ENCODE peak calls at places on chromosomes 16 and 17, in seven cellular contexts. R is NK-92 treated with Interleukin-12 subunit alpha and Interleukin-12 subunit beta, amount 100 ng/mL, for 24 hours; Z is type B pancreatic cell; P is cardiac muscle cell; O is IMR-90; E is stimulated activated CD8-positive, alpha-beta memory T cell treated with anti-CD3 and anti-CD28 coated beads, Interleukin-4, amount 100 ng/mL, for 1 hour; M is AG10803. K is an unnamed sample.

GRCh38 chr17:51397361-51398127 is 137.2 kb downstream of the UTP18 start:
- DNase-seq in R (no peak), Z (no peak), P (no peak), O (peak), E (no peak), M (peak), K (peak)

GRCh38 chr16:11614587-11615175 is 28.0 kb upstream of the LITAF start:
- DNase-seq in R (no peak), Z (no peak), P (no peak), O (no peak), E (no peak), M (no peak), K (no peak)

GRCh38 chr17:34539881-34540280 is 39.5 kb upstream of the TMEM132E start:
- DNase-seq in R (no peak), Z (no peak), P (no peak), O (no peak), E (no peak), M (no peak), K (no peak)

GRCh38 chr17:61635913-61636432 is 45.0 kb upstream of the NACA2 start:
- DNase-seq in R (peak), Z (no peak), P (peak), O (peak), E (peak), M (peak), K (peak)

GRCh38 chr17:76597156-76598003 is 11.7 kb upstream of the ST6GALNAC2 start:
- DNase-seq in R (no peak), Z (no peak), P (no peak), O (no peak), E (no peak), M (no peak), K (peak)

GRCh38 chr17:38752930-38753506 is 477 bp downstream of the PSMB3 start:
- DNase-seq in R (no peak), Z (no peak), P (no peak), O (no peak), E (no peak), M (no peak), K (no peak)

GRCh38 chr17:51245535-51245934 is 14.3 kb downstream of the MBTD1 start:
- DNase-seq in R (no peak), Z (no peak), P (no peak), O (peak), E (no peak), M (no peak), K (no peak)

GRCh38 chr17:51166987-51167931 is 1.0 kb downstream of the NME2 start:
- DNase-seq in R (peak), Z (peak), P (peak), O (peak), E (peak), M (peak), K (peak)

GRCh38 chr17:1067282-1067956 is 70.5 kb downstream of the TIMM22 start:
- DNase-seq in R (no peak), Z (no peak), P (no peak), O (no peak), E (no peak), M (no peak), K (no peak)

GRCh38 chr16:85084841-85085535 is 27.3 kb downstream of the CIBAR2 start:
- DNase-seq in R (no peak), Z (no peak), P (no peak), O (no peak), E (no peak), M (no peak), K (no peak)

GRCh38 chr17:42798383-42799380 is at the start of the genes CNTD1 and COA3:
- DNase-seq in R (peak), Z (peak), P (peak), O (peak), E (peak), M (peak), K (peak)

GRCh38 chr17:10821770-10822169 is 16.1 kb downstream of the PIRT start:
- DNase-seq in R (no peak), Z (no peak), P (no peak), O (no peak), E (no peak), M (no peak), K (no peak)

GRCh38 chr17:74601944-74602572 is 10.0 kb upstream of the CD300LD start:
- DNase-seq in R (peak), Z (no peak), P (peak), O (peak), E (no peak), M (peak), K (peak)

GRCh38 chr17:77281904-77282367 is 141.2 kb downstream of the SEC14L1 start:
- DNase-seq in R (no peak), Z (no peak), P (no peak), O (no peak), E (no peak), M (no peak), K (no peak)

GRCh38 chr16:11494433-11494832 is 92.3 kb downstream of the LITAF start:
- DNase-seq in R (no peak), Z (no peak), P (no peak), O (no peak), E (no peak), M (no peak), K (no peak)

GRCh38 chr17:64974750-64975317 is 55.6 kb upstream of the LRRC37A3 start:
- DNase-seq in R (no peak), Z (no peak), P (no peak), O (no peak), E (no peak), M (no peak), K (no peak)

GRCh38 chr16:4496305-4496704 is 20.1 kb downstream of the HMOX2 start:
- DNase-seq in R (no peak), Z (no peak), P (no peak), O (peak), E (no peak), M (peak), K (peak)

GRCh38 chr17:55272711-55273578 is 8.2 kb downstream of the HLF start:
- DNase-seq in R (no peak), Z (no peak), P (no peak), O (no peak), E (no peak), M (peak), K (no peak)

GRCh38 chr17:6959700-6960099 is 36.1 kb upstream of the ALOX12 start:
- DNase-seq in R (no peak), Z (no peak), P (no peak), O (no peak), E (no peak), M (no peak), K (no peak)

GRCh38 chr17:77491921-77492445 is 351.2 kb downstream of the SEC14L1 start:
- DNase-seq in R (no peak), Z (no peak), P (no peak), O (no peak), E (no peak), M (no peak), K (peak)

GRCh38 chr17:56305017-56305416 is 151.7 kb downstream of the ANKFN1 start:
- DNase-seq in R (no peak), Z (no peak), P (no peak), O (no peak), E (no peak), M (no peak), K (no peak)

GRCh38 chr17:65131946-65132345 is 5.2 kb upstream of the RGS9 start:
- DNase-seq in R (no peak), Z (no peak), P (no peak), O (peak), E (no peak), M (peak), K (no peak)

GRCh38 chr16:60142991-60143705 is 1409.0 kb upstream of the GOT2 start:
- DNase-seq in R (no peak), Z (no peak), P (no peak), O (no peak), E (no peak), M (peak), K (no peak)

GRCh38 chr16:49012961-49013726 is 268.5 kb downstream of the CBLN1 start:
- DNase-seq in R (no peak), Z (no peak), P (no peak), O (no peak), E (no peak), M (no peak), K (no peak)

GRCh38 chr17:27997522-27997921 is 45.0 kb upstream of the NLK start:
- DNase-seq in R (no peak), Z (no peak), P (no peak), O (no peak), E (no peak), M (no peak), K (no peak)

GRCh38 chr17:48374650-48375230 is 55.3 kb downstream of the SKAP1 start:
- DNase-seq in R (no peak), Z (no peak), P (peak), O (no peak), E (no peak), M (no peak), K (peak)

GRCh38 chr16:67915831-67916723 is 15.6 kb downstream of the CTRL start:
- DNase-seq in R (no peak), Z (no peak), P (no peak), O (peak), E (no peak), M (no peak), K (no peak)

GRCh38 chr17:46044286-46044928 is 45.4 kb downstream of the STH start:
- DNase-seq in R (no peak), Z (no peak), P (peak), O (peak), E (peak), M (peak), K (peak)

GRCh38 chr16:30647274-30647571 is 3.5 kb upstream of the PRR14 start:
- DNase-seq in R (no peak), Z (no peak), P (no peak), O (no peak), E (no peak), M (no peak), K (no peak)

GRCh38 chr16:48110982-48111381 is 44.8 kb downstream of the ABCC12 start:
- DNase-seq in R (no peak), Z (no peak), P (no peak), O (no peak), E (no peak), M (no peak), K (no peak)

GRCh38 chr16:70746708-70747424 is 54.1 kb downstream of the VAC14 start:
- DNase-seq in R (no peak), Z (no peak), P (no peak), O (peak), E (no peak), M (peak), K (peak)

K was measured in activated CD4-positive, alpha-beta memory T cell treated with anti-CD3 and anti-CD28 coated beads for 36 hours.